ENCODE peak calls at places on chromosomes 11 and 22, in seven cellular contexts. X is HTR-8/SVneo, M is Calu3, D is GOT3, S is kidney, J is cardiac muscle cell, B is iris pigment epithelial cell. C is an unnamed sample.

GRCh38 chr11:47185305-47186075 is 744 bp downstream of the PACSIN3 start:
- DNase-seq in X (peak; percentile 60), M (peak; percentile 71), D (no peak), S (peak; percentile 84), J (peak; percentile 85), B (peak; percentile 32), C (no peak)

GRCh38 chr22:43109921-43110443 is 568 bp upstream of the BIK start:
- DNase-seq in X (no peak), M (no peak), D (peak; percentile 96), S (no peak), J (no peak), B (no peak), C (no peak)

GRCh38 chr11:57216463-57216862 is 20.6 kb downstream of the APLNR start:
- DNase-seq in X (no peak), M (no peak), D (no peak), S (no peak), J (no peak), B (peak; percentile 1), C (no peak)

GRCh38 chr11:120959189-120959588 is 64.7 kb upstream of the TBCEL start:
- DNase-seq in X (no peak), M (no peak), D (no peak), S (no peak), J (no peak), B (no peak), C (no peak)

GRCh38 chr22:37633082-37633692 is 6.3 kb upstream of the SH3BP1 start:
- DNase-seq in X (no peak), M (no peak), D (no peak), S (no peak), J (no peak), B (peak; percentile 52), C (no peak)

GRCh38 chr11:131895865-131896264 is 525.5 kb downstream of the NTM start:
- DNase-seq in X (no peak), M (no peak), D (no peak), S (no peak), J (no peak), B (no peak), C (no peak)

GRCh38 chr11:114082767-114083181 is 23.3 kb downstream of the ZBTB16 start:
- DNase-seq in X (no peak), M (no peak), D (no peak), S (no peak), J (peak; percentile 37), B (no peak), C (no peak)

GRCh38 chr22:30325065-30325720 is 1.5 kb downstream of the TBC1D10A start:
- DNase-seq in X (peak; percentile 40), M (peak; percentile 39), D (no peak), S (no peak), J (peak; percentile 6), B (peak; percentile 92), C (no peak)

GRCh38 chr11:18394928-18395734 is 768 bp downstream of the LDHA start:
- DNase-seq in X (no peak), M (no peak), D (no peak), S (no peak), J (peak; percentile 38), B (peak; percentile 20), C (no peak)

GRCh38 chr11:102430158-102430836 is 22.3 kb downstream of the TMEM123 start:
- DNase-seq in X (peak; percentile 32), M (no peak), D (no peak), S (no peak), J (no peak), B (peak; percentile 78), C (no peak)

GRCh38 chr11:88352139-88352538 is 14.6 kb upstream of the CTSC start:
- DNase-seq in X (no peak), M (no peak), D (no peak), S (no peak), J (no peak), B (peak; percentile 90), C (no peak)

GRCh38 chr22:30290679-30291333 is 1.5 kb upstream of the CASTOR1 start:
- DNase-seq in X (no peak), M (peak; percentile 69), D (no peak), S (peak; percentile 96), J (peak; percentile 61), B (peak; percentile 63), C (no peak)

GRCh38 chr11:65003282-65003681 is 6.5 kb upstream of the BATF2 start:
- DNase-seq in X (no peak), M (no peak), D (no peak), S (no peak), J (peak; percentile 60), B (peak; percentile 60), C (no peak)

GRCh38 chr11:32658639-32659406 is 75.2 kb downstream of the EIF3M start:
- DNase-seq in X (no peak), M (no peak), D (no peak), S (no peak), J (no peak), B (peak; percentile 30), C (no peak)

GRCh38 chr11:118929496-118930151 is 3.9 kb upstream of the BCL9L start:
- DNase-seq in X (peak; percentile 83), M (peak; percentile 81), D (peak; percentile 13), S (peak; percentile 97), J (peak; percentile 93), B (peak; percentile 80), C (no peak)

GRCh38 chr11:79312591-79313267 is 128.1 kb downstream of the TENM4 start:
- DNase-seq in X (no peak), M (no peak), D (no peak), S (no peak), J (no peak), B (peak; percentile 30), C (no peak)

GRCh38 chr11:118971646-118972045 is at the start of gene FOXR1:
- DNase-seq in X (no peak), M (no peak), D (no peak), S (no peak), J (no peak), B (no peak), C (no peak)

GRCh38 chr22:41447435-41448188 is 1.0 kb upstream of the TOB2 start:
- DNase-seq in X (no peak), M (peak; percentile 68), D (peak; percentile 37), S (peak; percentile 91), J (peak; percentile 88), B (peak; percentile 72), C (no peak)

GRCh38 chr22:23289851-23290724 is 109.8 kb downstream of the BCR start:
- DNase-seq in X (peak; percentile 30), M (peak; percentile 63), D (no peak), S (no peak), J (peak; percentile 52), B (peak; percentile 49), C (no peak)

GRCh38 chr22:45905326-45905923 is 71.5 kb downstream of the WNT7B start:
- DNase-seq in X (no peak), M (no peak), D (no peak), S (no peak), J (no peak), B (no peak), C (no peak)

GRCh38 chr11:73439002-73439843 is 63.0 kb downstream of the RELT start:
- DNase-seq in X (no peak), M (no peak), D (no peak), S (no peak), J (peak; percentile 20), B (no peak), C (no peak)

GRCh38 chr22:46018859-46019258 is 41.9 kb upstream of the WNT7B start:
- DNase-seq in X (no peak), M (no peak), D (no peak), S (no peak), J (no peak), B (no peak), C (no peak)

GRCh38 chr11:69680688-69681087 is 5.5 kb upstream of the LTO1 start:
- DNase-seq in X (no peak), M (no peak), D (no peak), S (no peak), J (no peak), B (no peak), C (no peak)

GRCh38 chr11:64290894-64291745 is at the start of gene KCNK4:
- DNase-seq in X (no peak), M (no peak), D (no peak), S (peak; percentile 77), J (no peak), B (no peak), C (no peak)

C was measured in esophagus squamous epithelium.